ENCODE peak calls at places on chromosomes 2 and 18, in six cellular contexts. O is mammary epithelial cell, G is sigmoid colon, U is left lung, J is transverse colon, F is breast epithelium. Y is an unnamed sample. For H3K4me1, the result is how much of the 10 kb centered on the place peaks cover.

GRCh38 chr2:235911633-235912032 is 256.6 kb downstream of the GBX2 start:
- DNase-seq in J (no peak), U (no peak), G (no peak), O (no peak), F (no peak), Y (no peak)

GRCh38 chr18:36693931-36694661 is 134.7 kb downstream of the TPGS2 start:
- DNase-seq in F (no peak), U (no peak), J (no peak), O (no peak), G (no peak), Y (no peak)

GRCh38 chr2:2950403-2950952 is 427.1 kb downstream of the EIPR1 start:
- DNase-seq in O (no peak), J (peak), F (no peak), U (no peak), G (no peak), Y (no peak)

GRCh38 chr2:201127128-201127521 is 11.2 kb downstream of the CFLAR start:
- DNase-seq in J (peak), G (no peak), U (no peak), O (no peak), F (no peak), Y (no peak)

GRCh38 chr2:11701831-11702301 is 31.9 kb upstream of the NTSR2 start:
- DNase-seq in J (peak), O (no peak), U (no peak), F (no peak), G (peak), Y (no peak)

GRCh38 chr2:197212344-197213262 is 98.0 kb downstream of the ANKRD44 start:
- DNase-seq in O (no peak), F (no peak), U (no peak), J (no peak), G (no peak), Y (no peak)

GRCh38 chr2:232204457-232204931 is 174.1 kb upstream of the ALPP start:
- DNase-seq in F (no peak), G (peak), O (no peak), U (no peak), J (no peak), Y (peak)

GRCh38 chr2:40851661-40852060 is 399.8 kb upstream of the SLC8A1 start:
- DNase-seq in J (no peak), F (no peak), G (no peak), U (no peak), O (no peak), Y (no peak)

GRCh38 chr2:187614756-187615155 is 60.5 kb upstream of the TFPI start:
- DNase-seq in F (no peak), J (no peak), O (no peak), G (no peak), U (no peak), Y (no peak)

GRCh38 chr2:239727182-239727775 is 297.9 kb downstream of the NDUFA10 start:
- DNase-seq in G (peak), J (no peak), O (no peak), U (no peak), F (peak), Y (no peak)

GRCh38 chr18:5729983-5730699 is 165.2 kb downstream of the TMEM200C start:
- DNase-seq in J (peak), F (no peak), G (peak), O (no peak), U (no peak), Y (peak)

GRCh38 chr18:72155327-72155726 is 388.8 kb downstream of the CBLN2 start:
- DNase-seq in O (no peak), U (no peak), G (no peak), J (no peak), F (no peak), Y (no peak)

GRCh38 chr18:72147830-72148229 is 396.3 kb downstream of the CBLN2 start:
- DNase-seq in U (no peak), F (no peak), J (no peak), G (no peak), O (no peak), Y (no peak)

GRCh38 chr18:72152935-72153334 is 391.2 kb downstream of the CBLN2 start:
- DNase-seq in J (no peak), U (no peak), G (no peak), F (no peak), O (no peak), Y (no peak)
- TF ChIP-seq CTCF in J (no peak), U (no peak), G (no peak), F (no peak), O (no peak), Y (no peak)

DNA sequence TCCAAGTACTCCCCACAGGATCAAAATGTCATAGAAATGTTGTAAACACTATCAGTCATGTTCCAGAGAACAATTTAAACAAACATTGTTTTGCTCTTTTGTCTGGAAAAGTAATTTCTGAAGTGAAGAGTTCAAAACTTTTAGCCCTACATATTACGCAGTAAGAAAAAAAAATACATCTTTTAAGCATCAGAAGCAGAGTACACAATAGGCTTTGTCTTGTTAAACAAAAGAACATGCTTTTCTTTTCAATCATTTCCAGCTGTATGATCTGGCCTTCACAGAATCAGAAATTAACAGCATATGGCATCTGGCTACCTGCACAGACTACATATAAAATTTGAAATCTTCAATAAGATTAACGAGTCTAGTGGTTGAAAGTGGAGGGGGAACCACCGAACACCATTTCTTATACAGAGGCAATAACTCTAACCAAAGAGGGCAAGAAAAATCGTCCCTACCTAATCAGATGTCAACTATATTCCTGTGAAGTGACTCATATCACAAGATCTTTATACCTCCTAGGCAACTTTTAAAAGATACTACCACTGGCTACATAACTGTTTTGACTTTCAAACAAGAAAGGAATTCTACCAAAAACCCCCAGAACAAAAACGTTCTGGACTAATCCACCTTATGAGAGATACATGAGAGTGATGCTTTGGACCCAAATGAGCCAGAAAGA is 149.3 kb downstream of the EXOC6B start:
- DNase-seq in U (no peak), O (no peak), J (no peak), G (no peak), F (no peak), Y (no peak)
- H3K4me1 ChIP-seq in U (under half), O (under half), J (under half), G (under half), F (under half), Y (under half)

GRCh38 chr2:165633431-165633830 is 160.6 kb downstream of the GALNT3 start:
- DNase-seq in U (no peak), F (no peak), G (no peak), O (no peak), J (no peak), Y (no peak)
- H3K4me3 ChIP-seq in U (no peak), F (no peak), G (no peak), O (no peak), J (no peak), Y (no peak)

DNA sequence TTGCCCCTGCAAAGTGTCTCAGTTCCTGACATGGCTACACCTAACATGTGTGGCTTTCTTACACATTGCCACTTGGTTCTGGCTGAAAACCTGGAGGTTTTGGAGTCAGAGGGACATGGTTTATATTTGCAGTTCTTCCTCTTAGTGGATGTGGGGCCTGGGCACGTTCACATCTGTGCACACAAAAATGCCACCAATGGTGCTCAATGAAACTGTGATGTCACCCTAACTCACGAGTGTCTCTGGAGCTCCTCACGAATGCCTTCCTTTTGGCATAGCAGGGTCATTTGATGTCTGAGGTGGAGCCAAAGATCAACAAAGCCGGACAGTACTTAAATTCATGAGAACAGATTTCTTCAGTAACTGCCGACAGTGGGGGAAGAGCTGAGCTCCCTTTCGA is 231.7 kb upstream of the HS6ST1 start:
- DNase-seq in J (no peak), G (no peak), U (no peak), O (no peak), F (no peak), Y (no peak)
- TF ChIP-seq CTCF in J (no peak), G (no peak), U (no peak), O (no peak), F (no peak), Y (no peak)